ENCODE peak calls at places on chromosomes 6 and 20, in nine cellular contexts. S, E, L, X, Z, P, W, Y and T are unnamed samples.

GRCh38 chr20:46202758-46203509 is 84.8 kb downstream of the CD40 start:
- DNase-seq in S (no peak), E (no peak), L (no peak), X (peak), Z (no peak), P (no peak), W (no peak), Y (no peak), T (no peak)

GRCh38 chr6:170067923-170068360 is 222.9 kb downstream of the DLL1 start:
- DNase-seq in S (no peak), E (no peak), L (no peak), X (no peak), Z (no peak), P (no peak), W (no peak), Y (no peak), T (no peak)

GRCh38 chr20:50788868-50789125 is 6.1 kb upstream of the BCAS4 start:
- DNase-seq in S (no peak), E (no peak), L (no peak), X (no peak), Z (no peak), P (no peak), W (no peak), Y (no peak), T (no peak)

GRCh38 chr6:81138236-81138635 is 614.2 kb downstream of the TENT5A start:
- DNase-seq in S (no peak), E (no peak), L (no peak), X (no peak), Z (no peak), P (no peak), W (no peak), Y (peak), T (no peak)

GRCh38 chr6:151291145-151292055 is 51.6 kb downstream of the AKAP12 start:
- DNase-seq in S (peak), E (no peak), L (no peak), X (no peak), Z (peak), P (peak), W (no peak), Y (no peak), T (no peak)

GRCh38 chr6:156949376-156949775 is 172.2 kb downstream of the ARID1B start:
- DNase-seq in S (no peak), E (no peak), L (peak), X (no peak), Z (peak), P (peak), W (peak), Y (peak), T (no peak)

GRCh38 chr6:43205849-43206248 is 23.4 kb downstream of the DNPH1 start:
- DNase-seq in S (no peak), E (no peak), L (no peak), X (no peak), Z (no peak), P (no peak), W (no peak), Y (no peak), T (no peak)

GRCh38 chr20:4869290-4870193 is 131.8 kb downstream of the SLC23A2 start:
- DNase-seq in S (peak), E (no peak), L (no peak), X (no peak), Z (no peak), P (no peak), W (no peak), Y (no peak), T (no peak)

GRCh38 chr6:167706313-167707109 is 120.2 kb upstream of the AFDN start:
- DNase-seq in S (no peak), E (peak), L (no peak), X (no peak), Z (no peak), P (no peak), W (no peak), Y (no peak), T (no peak)

GRCh38 chr20:48339147-48339985 is 488.4 kb downstream of the PREX1 start:
- DNase-seq in S (no peak), E (no peak), L (peak), X (no peak), Z (no peak), P (no peak), W (no peak), Y (peak), T (no peak)

GRCh38 chr6:144294016-144294415 is 8.9 kb downstream of the UTRN start:
- DNase-seq in S (no peak), E (no peak), L (peak), X (no peak), Z (no peak), P (peak), W (no peak), Y (peak), T (no peak)

GRCh38 chr6:30782425-30783014 is 38.2 kb upstream of the IER3 start:
- DNase-seq in S (no peak), E (no peak), L (no peak), X (no peak), Z (no peak), P (no peak), W (no peak), Y (peak), T (no peak)

GRCh38 chr6:163729127-163729872 is 314.8 kb downstream of the QKI start:
- DNase-seq in S (no peak), E (no peak), L (no peak), X (no peak), Z (no peak), P (no peak), W (no peak), Y (no peak), T (no peak)

GRCh38 chr6:4776967-4777925 is 1.0 kb downstream of the CDYL start:
- DNase-seq in S (peak), E (no peak), L (no peak), X (peak), Z (peak), P (no peak), W (no peak), Y (peak), T (no peak)

GRCh38 chr6:30061766-30062458 is 847 bp downstream of the POLR1H start:
- DNase-seq in S (peak), E (peak), L (no peak), X (no peak), Z (no peak), P (no peak), W (no peak), Y (peak), T (no peak)

GRCh38 chr6:50819906-50820589 is 1.4 kb downstream of the TFAP2B start:
- DNase-seq in S (no peak), E (no peak), L (no peak), X (no peak), Z (no peak), P (no peak), W (no peak), Y (no peak), T (no peak)